ENCODE peak calls at places on chromosome 6, in ten cellular contexts. A is HCT116; T is IMR-90; V is AG09309; I is cardiac fibroblast; N is upper lobe of right lung; B is GM12865; Z is CD4-positive, alpha-beta memory T cell; K is epithelial cell of proximal tubule; Y is tibial artery. U is an unnamed sample.

GRCh38 chr6:44100088-44100550 is 27.1 kb downstream of the MRPL14 start:
- DNase-seq in A (no peak), T (peak; percentile 37), V (no peak), I (peak; percentile 53), N (no peak), B (peak; percentile 41), Z (no peak), K (no peak), Y (no peak), U (no peak)

GRCh38 chr6:5337573-5337972 is 76.3 kb downstream of the FARS2 start:
- DNase-seq in A (no peak), T (peak; percentile 33), V (peak; percentile 46), I (peak; percentile 71), N (no peak), B (no peak), Z (no peak), K (no peak), Y (no peak), U (no peak)

GRCh38 chr6:170073846-170074245 is 217.0 kb downstream of the DLL1 start:
- DNase-seq in A (no peak), T (no peak), V (no peak), I (no peak), N (no peak), B (no peak), Z (no peak), K (no peak), Y (peak; percentile 28), U (no peak)

GRCh38 chr6:63263456-63263855 is 52.2 kb downstream of the FKBP1C start:
- DNase-seq in A (no peak), T (no peak), V (no peak), I (no peak), N (no peak), B (no peak), Z (no peak), K (no peak), Y (no peak), U (no peak)

GRCh38 chr6:79864001-79864400 is 83.4 kb downstream of the ELOVL4 start:
- DNase-seq in A (no peak), T (no peak), V (no peak), I (no peak), N (no peak), B (no peak), Z (no peak), K (no peak), Y (no peak), U (no peak)

GRCh38 chr6:33718713-33719112 is 7.2 kb upstream of the UQCC2 start:
- DNase-seq in A (no peak), T (no peak), V (no peak), I (no peak), N (peak; percentile 20), B (peak; percentile 32), Z (no peak), K (no peak), Y (no peak), U (no peak)

GRCh38 chr6:137677714-137678113 is 183.5 kb upstream of the OLIG3 start:
- DNase-seq in A (no peak), T (no peak), V (no peak), I (peak; percentile 20), N (peak; percentile 77), B (no peak), Z (no peak), K (no peak), Y (no peak), U (no peak)

GRCh38 chr6:140269766-140270165 is 895.3 kb upstream of the CITED2 start:
- DNase-seq in A (no peak), T (no peak), V (no peak), I (peak; percentile 38), N (no peak), B (peak; percentile 3), Z (no peak), K (no peak), Y (no peak), U (no peak)

GRCh38 chr6:131519670-131520436 is 53.2 kb upstream of the ARG1 start:
- DNase-seq in A (peak; percentile 40), T (peak; percentile 45), V (peak; percentile 13), I (peak; percentile 58), N (no peak), B (peak; percentile 52), Z (peak; percentile 45), K (no peak), Y (no peak), U (no peak)

GRCh38 chr6:163745566-163746400 is 331.3 kb downstream of the QKI start:
- DNase-seq in A (no peak), T (peak; percentile 92), V (peak; percentile 23), I (peak; percentile 70), N (no peak), B (no peak), Z (no peak), K (peak; percentile 91), Y (no peak), U (peak; percentile 52)

GRCh38 chr6:168044521-168045130 is 34.4 kb downstream of the FRMD1 start:
- DNase-seq in A (no peak), T (no peak), V (no peak), I (no peak), N (peak; percentile 51), B (no peak), Z (no peak), K (no peak), Y (no peak), U (no peak)

GRCh38 chr6:1103027-1103426 is 208.9 kb upstream of the FOXQ1 start:
- DNase-seq in A (no peak), T (no peak), V (no peak), I (no peak), N (no peak), B (no peak), Z (no peak), K (no peak), Y (no peak), U (no peak)

GRCh38 chr6:55825402-55826051 is 49.9 kb downstream of the BMP5 start:
- DNase-seq in A (no peak), T (peak; percentile 78), V (peak; percentile 27), I (peak; percentile 63), N (no peak), B (no peak), Z (no peak), K (peak; percentile 82), Y (no peak), U (peak; percentile 12)

GRCh38 chr6:113630738-113631535 is 226.2 kb upstream of the MARCKS start:
- DNase-seq in A (no peak), T (peak; percentile 86), V (no peak), I (peak; percentile 70), N (peak; percentile 57), B (peak; percentile 96), Z (peak; percentile 17), K (peak; percentile 88), Y (no peak), U (peak; percentile 17)

GRCh38 chr6:142478117-142478516 is 176.3 kb downstream of the ADGRG6 start:
- DNase-seq in A (peak; percentile 48), T (peak; percentile 41), V (no peak), I (peak; percentile 30), N (no peak), B (peak; percentile 34), Z (no peak), K (no peak), Y (no peak), U (no peak)

GRCh38 chr6:19180348-19181073 is 656.7 kb upstream of the ID4 start:
- DNase-seq in A (no peak), T (no peak), V (no peak), I (peak; percentile 61), N (no peak), B (no peak), Z (no peak), K (no peak), Y (peak; percentile 85), U (peak; percentile 84)

GRCh38 chr6:80163754-80164187 is 57.3 kb downstream of the BCKDHB start:
- DNase-seq in A (peak; percentile 72), T (peak; percentile 87), V (peak; percentile 52), I (peak; percentile 43), N (no peak), B (peak; percentile 45), Z (no peak), K (peak; percentile 85), Y (no peak), U (no peak)

GRCh38 chr6:31585531-31585930 is 546 bp upstream of the LST1 start:
- DNase-seq in A (peak; percentile 26), T (no peak), V (no peak), I (no peak), N (no peak), B (peak; percentile 83), Z (peak; percentile 56), K (no peak), Y (no peak), U (no peak)

GRCh38 chr6:133240511-133241087 is 558 bp upstream of the EYA4 start:
- DNase-seq in A (no peak), T (peak; percentile 75), V (no peak), I (peak; percentile 13), N (no peak), B (no peak), Z (no peak), K (no peak), Y (no peak), U (peak; percentile 34)
- H3K4me3 ChIP-seq in A (no peak overlapping the region), T (peak overlapping the region; percentile 77), V (no peak overlapping the region), I (peak overlapping the region; percentile 29), N (peak overlapping the region; percentile 37), B (no peak overlapping the region), Z (no peak overlapping the region), K (peak overlapping the region; percentile 10), Y (peak overlapping the region; percentile 65), U (peak overlapping the region; percentile 64)

GRCh38 chr6:145630598-145630997 is 104.7 kb downstream of the EPM2A start:
- DNase-seq in A (no peak), T (no peak), V (no peak), I (no peak), N (no peak), B (no peak), Z (no peak), K (no peak), Y (no peak), U (no peak)
- H3K4me3 ChIP-seq in A (no peak overlapping the region), T (no peak overlapping the region), V (no peak overlapping the region), I (no peak overlapping the region), N (no peak overlapping the region), B (no peak overlapping the region), Z (no peak overlapping the region), K (no peak overlapping the region), Y (no peak overlapping the region), U (no peak overlapping the region)

GRCh38 chr6:157240059-157240959 is 83.0 kb downstream of the TMEM242 start:
- DNase-seq in A (no peak), T (peak; percentile 41), V (peak; percentile 53), I (peak; percentile 36), N (peak; percentile 59), B (no peak), Z (no peak), K (no peak), Y (peak; percentile 93), U (no peak)
- H3K4me3 ChIP-seq in A (peak overlapping the region; percentile 46), T (peak overlapping the region; percentile 33), V (peak overlapping the region; percentile 37), I (no peak overlapping the region), N (no peak overlapping the region), B (no peak overlapping the region), Z (no peak overlapping the region), K (peak overlapping the region; percentile 42), Y (peak overlapping the region; percentile 46), U (peak overlapping the region; percentile 32)

DNA sequence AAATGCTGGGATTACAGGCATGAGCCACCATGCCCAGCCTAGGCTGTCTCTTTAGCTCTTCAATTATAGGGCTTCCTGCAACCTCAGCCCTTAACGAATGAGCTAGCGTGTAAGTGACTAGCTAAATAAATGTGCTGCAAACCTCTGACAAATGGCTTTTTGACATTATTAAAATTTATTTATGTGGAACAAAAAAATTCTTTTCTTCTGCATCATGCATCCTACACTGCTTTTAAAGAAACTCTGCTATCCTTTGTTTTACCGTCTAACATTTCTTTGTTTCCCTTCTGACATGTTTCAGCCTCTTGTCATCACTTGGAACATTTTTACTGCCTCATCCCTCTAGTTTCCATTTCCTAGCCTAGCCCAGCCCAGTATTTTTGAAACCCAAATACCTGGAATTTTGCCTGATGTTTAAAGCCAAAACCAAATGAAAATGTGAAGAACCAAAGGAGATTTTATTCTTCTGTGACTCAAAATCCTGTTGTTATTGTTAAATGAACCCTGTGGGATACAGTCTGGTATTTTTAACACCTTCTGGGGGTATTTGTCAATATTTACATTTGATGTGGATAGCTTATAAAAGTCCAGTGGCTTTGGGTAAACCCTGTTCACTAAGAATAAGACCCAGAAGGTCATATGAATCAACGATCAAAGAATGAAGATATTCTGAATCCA is 9.5 kb downstream of the NT5E start:
- DNase-seq in A (peak; percentile 50), T (peak; percentile 82), V (peak; percentile 95), I (peak; percentile 89), N (no peak), B (no peak), Z (no peak), K (no peak), Y (no peak), U (no peak)
- H3K4me3 ChIP-seq in A (no peak overlapping the region), T (no peak overlapping the region), V (no peak overlapping the region), I (no peak overlapping the region), N (no peak overlapping the region), B (no peak overlapping the region), Z (no peak overlapping the region), K (no peak overlapping the region), Y (no peak overlapping the region), U (no peak overlapping the region)